ENCODE peak calls at places on chromosomes 12 and 14, in five cellular contexts. One of them, this sample, is unnamed.

GRCh38 chr12:40107803-40108620 is 2.1 kb upstream of the SLC2A13 start:
- DNase-seq in T47D: no peak
- DNase-seq in BE2C: no peak
- DNase-seq in activated T-cell treated with anti-CD3 and anti-CD28 coated beads for 1 hour: no peak
- DNase-seq in activated CD8-positive, alpha-beta memory T cell treated with anti-CD3 and anti-CD28 coated beads, Interleukin-2, amount 50 U/mL, for 4 hours: peak; percentile 14
- DNase-seq in this sample: no peak

GRCh38 chr12:48681416-48681737 is 661 bp downstream of the KANSL2 start:
- DNase-seq in T47D: no peak
- DNase-seq in activated CD8-positive, alpha-beta memory T cell treated with anti-CD3 and anti-CD28 coated beads, Interleukin-2, amount 50 U/mL, for 4 hours: no peak
- DNase-seq in activated T-cell treated with anti-CD3 and anti-CD28 coated beads for 1 hour: no peak
- DNase-seq in BE2C: no peak
- DNase-seq in this sample: no peak

GRCh38 chr12:122825773-122826724 is 9.2 kb upstream of the HIP1R start:
- DNase-seq in activated CD8-positive, alpha-beta memory T cell treated with anti-CD3 and anti-CD28 coated beads, Interleukin-2, amount 50 U/mL, for 4 hours: no peak
- DNase-seq in activated T-cell treated with anti-CD3 and anti-CD28 coated beads for 1 hour: no peak
- DNase-seq in T47D: no peak
- DNase-seq in BE2C: no peak
- DNase-seq in this sample: no peak

GRCh38 chr12:12527820-12528296 is 34.8 kb downstream of the DUSP16 start:
- DNase-seq in activated T-cell treated with anti-CD3 and anti-CD28 coated beads for 1 hour: no peak
- DNase-seq in BE2C: no peak
- DNase-seq in activated CD8-positive, alpha-beta memory T cell treated with anti-CD3 and anti-CD28 coated beads, Interleukin-2, amount 50 U/mL, for 4 hours: no peak
- DNase-seq in T47D: no peak
- DNase-seq in this sample: no peak

GRCh38 chr12:70648831-70649230 is 11.6 kb upstream of the PTPRB start:
- DNase-seq in T47D: no peak
- DNase-seq in BE2C: no peak
- DNase-seq in activated T-cell treated with anti-CD3 and anti-CD28 coated beads for 1 hour: no peak
- DNase-seq in activated CD8-positive, alpha-beta memory T cell treated with anti-CD3 and anti-CD28 coated beads, Interleukin-2, amount 50 U/mL, for 4 hours: no peak
- DNase-seq in this sample: no peak

GRCh38 chr14:22846811-22847307 is 10.5 kb downstream of the MMP14 start:
- DNase-seq in BE2C: no peak
- DNase-seq in activated T-cell treated with anti-CD3 and anti-CD28 coated beads for 1 hour: no peak
- DNase-seq in activated CD8-positive, alpha-beta memory T cell treated with anti-CD3 and anti-CD28 coated beads, Interleukin-2, amount 50 U/mL, for 4 hours: no peak
- DNase-seq in T47D: no peak
- DNase-seq in this sample: no peak

GRCh38 chr12:84924956-84925355 is 12.4 kb upstream of the SLC6A15 start:
- DNase-seq in T47D: no peak
- DNase-seq in activated T-cell treated with anti-CD3 and anti-CD28 coated beads for 1 hour: no peak
- DNase-seq in activated CD8-positive, alpha-beta memory T cell treated with anti-CD3 and anti-CD28 coated beads, Interleukin-2, amount 50 U/mL, for 4 hours: no peak
- DNase-seq in BE2C: no peak
- DNase-seq in this sample: no peak

GRCh38 chr12:95951515-95951914 is 8.4 kb downstream of the AMDHD1 start:
- DNase-seq in BE2C: no peak
- DNase-seq in activated CD8-positive, alpha-beta memory T cell treated with anti-CD3 and anti-CD28 coated beads, Interleukin-2, amount 50 U/mL, for 4 hours: no peak
- DNase-seq in T47D: no peak
- DNase-seq in activated T-cell treated with anti-CD3 and anti-CD28 coated beads for 1 hour: no peak
- DNase-seq in this sample: no peak

GRCh38 chr12:96141216-96141944 is 52.8 kb upstream of the ELK3 start:
- DNase-seq in activated T-cell treated with anti-CD3 and anti-CD28 coated beads for 1 hour: no peak
- DNase-seq in T47D: no peak
- DNase-seq in BE2C: no peak
- DNase-seq in activated CD8-positive, alpha-beta memory T cell treated with anti-CD3 and anti-CD28 coated beads, Interleukin-2, amount 50 U/mL, for 4 hours: no peak
- DNase-seq in this sample: no peak

GRCh38 chr12:62760779-62761178 is 174.2 kb downstream of the PPM1H start:
- DNase-seq in activated T-cell treated with anti-CD3 and anti-CD28 coated beads for 1 hour: no peak
- DNase-seq in T47D: no peak
- DNase-seq in BE2C: no peak
- DNase-seq in activated CD8-positive, alpha-beta memory T cell treated with anti-CD3 and anti-CD28 coated beads, Interleukin-2, amount 50 U/mL, for 4 hours: no peak
- DNase-seq in this sample: no peak

GRCh38 chr14:78581222-78581621 is 411.0 kb downstream of the NRXN3 start:
- DNase-seq in activated CD8-positive, alpha-beta memory T cell treated with anti-CD3 and anti-CD28 coated beads, Interleukin-2, amount 50 U/mL, for 4 hours: no peak
- DNase-seq in activated T-cell treated with anti-CD3 and anti-CD28 coated beads for 1 hour: no peak
- DNase-seq in BE2C: no peak
- DNase-seq in T47D: no peak
- DNase-seq in this sample: no peak

GRCh38 chr14:94548999-94549985 is 11.9 kb upstream of the SERPINA4 start:
- DNase-seq in activated CD8-positive, alpha-beta memory T cell treated with anti-CD3 and anti-CD28 coated beads, Interleukin-2, amount 50 U/mL, for 4 hours: peak; percentile 49
- DNase-seq in T47D: peak; percentile 47
- DNase-seq in activated T-cell treated with anti-CD3 and anti-CD28 coated beads for 1 hour: peak; percentile 40
- DNase-seq in BE2C: peak; percentile 66
- DNase-seq in this sample: peak; percentile 37

GRCh38 chr12:81300454-81300853 is 222.6 kb downstream of the ACSS3 start:
- DNase-seq in BE2C: no peak
- DNase-seq in activated T-cell treated with anti-CD3 and anti-CD28 coated beads for 1 hour: no peak
- DNase-seq in activated CD8-positive, alpha-beta memory T cell treated with anti-CD3 and anti-CD28 coated beads, Interleukin-2, amount 50 U/mL, for 4 hours: no peak
- DNase-seq in T47D: no peak
- DNase-seq in this sample: no peak

GRCh38 chr12:3336606-3337311 is 154.2 kb upstream of the PRMT8 start:
- DNase-seq in T47D: no peak
- DNase-seq in activated T-cell treated with anti-CD3 and anti-CD28 coated beads for 1 hour: no peak
- DNase-seq in activated CD8-positive, alpha-beta memory T cell treated with anti-CD3 and anti-CD28 coated beads, Interleukin-2, amount 50 U/mL, for 4 hours: no peak
- DNase-seq in BE2C: no peak
- DNase-seq in this sample: peak; percentile 47

GRCh38 chr12:124025661-124026060 is 52.6 kb downstream of the ZNF664 start:
- DNase-seq in activated T-cell treated with anti-CD3 and anti-CD28 coated beads for 1 hour: no peak
- DNase-seq in activated CD8-positive, alpha-beta memory T cell treated with anti-CD3 and anti-CD28 coated beads, Interleukin-2, amount 50 U/mL, for 4 hours: no peak
- DNase-seq in T47D: no peak
- DNase-seq in BE2C: no peak
- DNase-seq in this sample: no peak

GRCh38 chr14:56659964-56660551 is 80.5 kb downstream of the TMEM260 start:
- DNase-seq in activated CD8-positive, alpha-beta memory T cell treated with anti-CD3 and anti-CD28 coated beads, Interleukin-2, amount 50 U/mL, for 4 hours: no peak
- DNase-seq in BE2C: no peak
- DNase-seq in T47D: peak; percentile 21
- DNase-seq in activated T-cell treated with anti-CD3 and anti-CD28 coated beads for 1 hour: no peak
- DNase-seq in this sample: no peak